ENCODE peak calls at places on chromosomes 12 and 14, in seven cellular contexts. P is cardiac muscle cell, I is astrocyte of the spinal cord, D is A549, G is HAP-1, V is K562, F is A673. R is an unnamed sample.

GRCh38 chr12:31342314-31342713 is 16.4 kb upstream of the SINHCAF start:
- DNase-seq in P (no peak), I (no peak), D (no peak), G (no peak), V (no peak), F (no peak), R (no peak)

GRCh38 chr14:75554482-75554881 is 23.9 kb upstream of the FLVCR2 start:
- DNase-seq in P (peak; percentile 21), I (no peak), D (no peak), G (no peak), V (no peak), F (no peak), R (no peak)

GRCh38 chr14:69298131-69299071 is 38.4 kb downstream of the GALNT16 start:
- DNase-seq in P (no peak), I (no peak), D (no peak), G (no peak), V (no peak), F (peak; percentile 17), R (no peak)

GRCh38 chr12:62760779-62761178 is 174.2 kb downstream of the PPM1H start:
- DNase-seq in P (peak; percentile 56), I (no peak), D (peak; percentile 67), G (no peak), V (peak; percentile 37), F (no peak), R (no peak)

GRCh38 chr14:67674480-67675218 is at the start of gene VTI1B:
- DNase-seq in P (peak; percentile 83), I (peak; percentile 80), D (peak; percentile 74), G (peak; percentile 86), V (peak; percentile 82), F (peak; percentile 91), R (peak; percentile 59)

GRCh38 chr14:73452341-73453191 is 5.8 kb downstream of the NUMB start:
- DNase-seq in P (peak; percentile 96), I (peak; percentile 88), D (no peak), G (no peak), V (peak; percentile 50), F (peak; percentile 91), R (no peak)

GRCh38 chr12:57607958-57608663 is 3.1 kb upstream of the ARHGEF25 start:
- DNase-seq in P (no peak), I (no peak), D (no peak), G (no peak), V (no peak), F (no peak), R (no peak)

GRCh38 chr14:41235466-41235865 is 371.2 kb upstream of the LRFN5 start:
- DNase-seq in P (no peak), I (no peak), D (no peak), G (no peak), V (no peak), F (no peak), R (no peak)

GRCh38 chr14:91228112-91229004 is 16.1 kb downstream of the GPR68 start:
- DNase-seq in P (peak; percentile 39), I (peak; percentile 74), D (no peak), G (no peak), V (peak; percentile 63), F (no peak), R (no peak)

GRCh38 chr14:100736269-100737180 is 9.8 kb downstream of the DLK1 start:
- DNase-seq in P (no peak), I (no peak), D (no peak), G (peak; percentile 17), V (peak; percentile 52), F (no peak), R (no peak)

GRCh38 chr14:55535521-55536207 is 44.3 kb upstream of the KTN1 start:
- DNase-seq in P (no peak), I (peak; percentile 15), D (no peak), G (no peak), V (no peak), F (no peak), R (no peak)

GRCh38 chr14:60970146-60970545 is 10.7 kb downstream of the TRMT5 start:
- DNase-seq in P (no peak), I (no peak), D (no peak), G (no peak), V (no peak), F (no peak), R (no peak)

GRCh38 chr14:35687335-35687939 is 121.7 kb downstream of the RALGAPA1 start:
- DNase-seq in P (peak; percentile 73), I (peak; percentile 65), D (peak; percentile 4), G (peak; percentile 61), V (peak; percentile 55), F (peak; percentile 70), R (peak; percentile 8)

GRCh38 chr12:31922341-31923062 is 36.7 kb upstream of the RESF1 start:
- DNase-seq in P (peak; percentile 37), I (peak; percentile 41), D (no peak), G (no peak), V (no peak), F (peak; percentile 37), R (no peak)

GRCh38 chr14:33359288-33359881 is 420.7 kb downstream of the NPAS3 start:
- DNase-seq in P (no peak), I (no peak), D (no peak), G (no peak), V (peak; percentile 41), F (no peak), R (no peak)

GRCh38 chr12:82723093-82723492 is 36.4 kb downstream of the TMTC2 start:
- DNase-seq in P (no peak), I (no peak), D (no peak), G (no peak), V (no peak), F (no peak), R (no peak)

GRCh38 chr12:49728446-49728845 is 12.9 kb upstream of the TMBIM6 start:
- DNase-seq in P (no peak), I (no peak), D (no peak), G (no peak), V (no peak), F (no peak), R (no peak)

DNA sequence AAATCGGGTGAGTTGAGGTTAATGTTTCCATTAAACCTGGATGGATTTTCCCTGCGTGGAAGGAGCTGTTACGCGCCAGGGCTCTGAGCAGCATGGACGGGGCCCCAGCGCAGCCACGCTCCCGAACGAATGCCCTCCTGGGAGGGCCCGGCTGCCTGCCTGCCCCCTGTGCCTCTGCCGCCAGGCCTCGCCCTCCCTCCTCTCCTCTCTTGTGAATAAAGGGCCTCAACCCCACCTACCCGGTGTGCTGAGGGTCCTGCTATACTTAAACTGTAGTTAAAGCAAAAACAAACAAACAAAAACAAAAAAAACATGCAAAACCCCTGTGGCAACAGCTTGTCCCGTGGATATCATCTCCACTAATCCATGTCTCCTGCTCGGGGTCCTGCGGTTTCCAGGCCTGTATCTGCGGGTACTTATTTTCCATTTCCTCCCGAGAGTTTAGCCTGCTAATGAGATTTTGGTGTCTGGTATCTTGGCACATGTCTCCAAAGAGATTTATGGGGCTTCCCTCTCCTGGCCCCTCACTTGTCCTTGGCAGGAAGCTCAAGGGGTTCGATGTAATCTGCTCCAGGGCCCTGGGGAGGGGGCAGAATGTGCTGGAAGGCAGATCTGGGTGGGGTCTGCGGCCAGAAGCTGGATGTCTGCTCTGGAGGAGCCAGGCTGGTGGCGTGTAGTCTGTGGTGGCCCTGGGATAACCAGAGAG is 85.6 kb downstream of the KIF26A start:
- DNase-seq in P (no peak), I (no peak), D (no peak), G (no peak), V (no peak), F (peak; percentile 96), R (no peak)
- H3K4me3 ChIP-seq in P (no peak overlapping the region), I (no peak overlapping the region), D (no peak overlapping the region), G (no peak overlapping the region), V (no peak overlapping the region), F (peak overlapping the region; percentile 32), R (no peak overlapping the region)

DNA sequence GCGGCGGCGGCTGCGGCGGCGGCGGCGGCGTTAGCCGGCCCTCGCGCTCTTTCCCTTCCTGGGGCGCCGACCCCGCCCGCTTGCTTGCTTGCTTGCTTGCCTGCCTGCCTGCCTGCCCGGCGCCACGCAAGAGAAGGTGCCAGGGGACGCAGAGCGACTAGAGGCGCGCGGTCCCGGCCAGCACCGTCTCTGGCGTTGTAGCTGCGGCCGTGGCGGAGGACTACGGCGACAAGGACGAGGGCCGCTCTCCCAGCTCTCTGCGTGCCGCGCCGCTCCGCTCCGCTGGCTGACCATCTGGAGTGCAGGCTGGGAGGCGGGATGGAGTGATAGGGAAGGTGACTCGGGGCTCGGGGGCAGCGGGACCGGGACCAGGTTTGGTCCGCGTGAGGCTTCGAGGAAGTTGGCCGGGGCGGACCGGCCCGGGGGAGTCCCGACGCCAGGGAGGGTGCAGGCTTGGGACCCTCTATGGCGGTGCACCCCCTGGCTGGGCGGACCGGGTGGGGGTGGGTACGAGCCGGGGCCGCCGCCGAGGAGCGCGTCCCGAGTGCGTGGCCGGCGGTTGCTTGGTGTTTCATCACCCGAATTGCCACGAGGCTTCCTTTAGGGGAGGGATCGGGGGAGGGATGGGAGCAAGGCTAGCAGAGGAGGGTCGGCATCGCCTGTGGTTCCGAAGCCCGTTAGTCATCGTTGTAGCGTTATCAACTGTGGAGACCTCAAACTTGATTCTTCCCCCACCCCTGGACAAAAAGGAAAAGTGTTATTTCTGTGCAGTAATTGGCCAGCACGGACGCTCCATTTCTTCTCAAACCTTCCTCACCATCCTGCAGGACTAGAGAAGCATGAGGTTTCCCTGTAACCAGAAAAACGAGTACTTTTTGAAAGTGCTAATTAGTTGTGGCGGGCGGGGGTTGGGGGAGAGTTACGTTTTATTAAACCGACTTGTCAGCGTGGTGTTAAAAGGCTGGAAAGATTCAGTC is 566 bp downstream of the XPOT start:
- DNase-seq in P (peak; percentile 94), I (peak; percentile 87), D (peak; percentile 66), G (peak; percentile 80), V (peak; percentile 89), F (peak; percentile 86), R (no peak)
- H3K4me3 ChIP-seq in P (peak overlapping the region; percentile 59), I (peak overlapping the region; percentile 92), D (peak overlapping the region; percentile 85), G (peak overlapping the region; percentile 97), V (peak overlapping the region; percentile 95), F (peak overlapping the region; percentile 95), R (peak overlapping the region; percentile 97)

DNA sequence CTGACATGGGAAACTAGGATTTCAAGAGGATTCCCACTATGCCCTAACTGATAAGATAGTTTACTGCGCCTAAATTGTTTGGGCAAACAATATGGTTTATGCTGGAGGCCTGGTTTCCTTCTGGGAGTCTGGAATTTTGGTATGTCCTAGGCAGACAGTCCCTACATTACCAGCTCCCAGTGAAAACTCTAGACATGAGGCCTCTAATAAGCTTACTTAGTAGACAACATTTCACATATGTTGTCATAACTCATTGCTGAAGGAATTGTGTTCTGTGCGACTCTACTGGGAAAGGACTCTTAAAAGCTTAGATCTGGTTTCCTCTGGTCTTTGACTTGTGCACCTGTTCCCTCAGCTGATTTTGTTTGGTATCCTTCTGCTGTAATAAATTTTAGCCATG is 18.0 kb upstream of the PRPF39 start:
- DNase-seq in P (no peak), I (no peak), D (no peak), G (no peak), V (no peak), F (no peak), R (no peak)
- H3K4me3 ChIP-seq in P (no peak overlapping the region), I (no peak overlapping the region), D (no peak overlapping the region), G (no peak overlapping the region), V (no peak overlapping the region), F (no peak overlapping the region), R (no peak overlapping the region)

DNA sequence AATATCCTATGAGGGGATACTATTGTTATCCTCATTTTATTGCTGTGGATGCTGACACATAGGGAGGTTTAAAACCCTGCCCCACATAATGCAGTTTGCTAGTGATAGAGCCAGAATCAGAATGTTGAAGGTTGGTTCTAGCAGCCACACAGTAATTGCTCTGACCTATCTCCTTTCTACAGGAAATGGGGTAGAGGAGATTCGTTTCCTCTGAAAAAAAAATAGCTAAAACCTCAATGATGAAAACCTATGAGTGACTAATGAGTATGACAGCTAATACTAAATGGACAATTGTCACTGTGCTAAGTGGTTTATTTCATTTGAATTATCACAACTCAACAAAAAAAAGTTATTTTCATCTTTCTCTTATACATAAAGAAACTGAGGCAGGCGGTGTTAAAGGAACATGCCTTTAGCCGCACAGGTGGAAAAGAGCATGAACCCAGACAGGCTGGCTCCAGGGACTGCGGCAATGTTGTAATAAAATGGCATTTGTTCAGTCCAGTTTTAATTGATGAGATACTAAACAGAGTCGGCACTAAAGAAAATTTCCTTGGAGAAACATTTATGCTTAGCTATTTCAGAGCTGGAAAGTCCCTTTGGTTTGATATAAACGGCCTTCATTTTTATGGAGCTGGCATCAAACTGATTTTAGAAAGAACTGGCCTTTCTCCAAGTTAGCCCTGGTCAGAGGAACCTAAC is 881.0 kb downstream of the NRXN3 start:
- DNase-seq in P (no peak), I (no peak), D (no peak), G (no peak), V (no peak), F (no peak), R (no peak)
- H3K4me3 ChIP-seq in P (no peak overlapping the region), I (no peak overlapping the region), D (no peak overlapping the region), G (no peak overlapping the region), V (no peak overlapping the region), F (no peak overlapping the region), R (no peak overlapping the region)